ENCODE peak calls at places on chromosome 21, in seven cellular contexts. P, G, H, V, W, B and Z are unnamed samples.

GRCh38 chr21:42337830-42338729 is 12.7 kb downstream of the TFF2 start:
- DNase-seq in P (peak; percentile 98), G (peak; percentile 35), H (peak; percentile 70), W (peak; percentile 49), B (peak; percentile 65), V (no peak), Z (peak; percentile 88)

GRCh38 chr21:31225713-31226112 is 118.3 kb downstream of the TIAM1 start:
- DNase-seq in P (no peak), W (no peak), G (no peak), V (no peak), H (no peak), B (no peak), Z (no peak)

GRCh38 chr21:38806942-38807284 is 1.2 kb downstream of the ETS2 start:
- DNase-seq in B (no peak), G (peak; percentile 49), W (no peak), H (no peak), P (no peak), V (no peak), Z (no peak)

GRCh38 chr21:39728341-39728740 is 16.6 kb upstream of the IGSF5 start:
- DNase-seq in P (no peak), W (no peak), V (no peak), G (no peak), H (no peak), B (no peak), Z (no peak)

GRCh38 chr21:15466329-15466728 is 263.5 kb upstream of the USP25 start:
- DNase-seq in G (no peak), V (no peak), P (no peak), B (no peak), H (no peak), W (no peak), Z (no peak)

GRCh38 chr21:24045775-24046215 is 1561.5 kb downstream of the MRPL39 start:
- DNase-seq in V (no peak), W (peak; percentile 48), H (no peak), G (peak; percentile 99), P (peak; percentile 59), B (peak; percentile 11), Z (peak; percentile 10)

GRCh38 chr21:16838330-16838729 is 674.5 kb upstream of the CXADR start:
- DNase-seq in G (no peak), W (no peak), V (no peak), P (no peak), B (no peak), H (no peak), Z (no peak)

GRCh38 chr21:39000496-39000895 is 182.8 kb downstream of the PSMG1 start:
- DNase-seq in P (no peak), H (no peak), B (no peak), G (peak; percentile 46), V (no peak), W (no peak), Z (no peak)

GRCh38 chr21:37164742-37165141 is 91.7 kb downstream of the TTC3 start:
- DNase-seq in H (no peak), P (no peak), B (no peak), G (no peak), W (no peak), V (no peak), Z (no peak)

GRCh38 chr21:15894596-15894995 is 164.8 kb downstream of the USP25 start:
- DNase-seq in B (no peak), H (no peak), G (peak; percentile 38), V (no peak), W (no peak), P (no peak), Z (no peak)

GRCh38 chr21:37627074-37627473 is 260.5 kb downstream of the DYRK1A start:
- DNase-seq in W (no peak), P (no peak), H (no peak), G (no peak), B (no peak), V (no peak), Z (no peak)

GRCh38 chr21:15222711-15223110 is 157.9 kb upstream of the NRIP1 start:
- DNase-seq in V (peak; percentile 49), H (no peak), B (no peak), W (no peak), P (no peak), G (no peak), Z (no peak)

GRCh38 chr21:36654341-36654740 is 44.6 kb upstream of the SIM2 start:
- DNase-seq in V (no peak), B (no peak), G (no peak), W (no peak), H (no peak), P (no peak), Z (no peak)

GRCh38 chr21:42176864-42177263 is 42.1 kb upstream of the ABCG1 start:
- DNase-seq in G (no peak), P (no peak), B (no peak), V (no peak), H (no peak), W (no peak), Z (no peak)

GRCh38 chr21:25584833-25585232 is 22.4 kb downstream of the MRPL39 start:
- DNase-seq in W (no peak), V (no peak), B (no peak), G (no peak), H (no peak), P (no peak), Z (no peak)

GRCh38 chr21:25582888-25583287 is 24.4 kb downstream of the MRPL39 start:
- DNase-seq in H (no peak), W (no peak), B (no peak), G (no peak), P (no peak), V (no peak), Z (no peak)

GRCh38 chr21:25589905-25590304 is 17.4 kb downstream of the MRPL39 start:
- DNase-seq in G (no peak), W (no peak), V (no peak), P (no peak), B (no peak), H (no peak), Z (no peak)

GRCh38 chr21:25583370-25584133 is 23.7 kb downstream of the MRPL39 start:
- DNase-seq in P (no peak), G (no peak), H (no peak), B (no peak), W (no peak), V (no peak), Z (no peak)

DNA sequence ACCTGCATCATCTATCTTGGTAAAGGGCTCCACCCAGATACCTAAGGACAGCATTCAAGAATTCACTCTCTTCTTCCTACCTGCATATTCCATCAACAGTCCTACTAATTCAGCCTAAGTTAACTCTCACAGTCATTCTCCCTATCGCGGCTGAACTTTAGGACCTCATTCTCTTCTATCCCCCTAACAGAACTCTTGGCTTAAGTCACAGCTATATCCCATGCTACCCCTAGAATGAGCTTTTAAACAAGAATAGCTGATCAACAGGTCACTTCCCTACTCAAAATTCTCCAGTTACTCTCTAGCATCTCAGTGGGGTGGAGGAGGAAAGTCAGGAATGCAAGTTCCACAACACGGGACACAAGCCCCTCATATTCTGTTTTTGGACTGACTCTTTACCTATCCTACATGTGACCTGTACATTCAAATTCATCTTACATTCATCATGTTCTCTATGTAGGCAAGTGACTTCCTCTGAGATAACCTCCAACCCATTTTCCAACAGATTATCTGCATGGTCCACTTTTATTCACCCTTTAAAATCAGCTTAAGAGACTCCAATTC is 21.0 kb downstream of the MRPL39 start:
- DNase-seq in H (no peak), W (no peak), P (no peak), G (no peak), B (no peak), V (no peak), Z (no peak)
- TF ChIP-seq POLR2A in H (no peak), W (no peak), P (no peak), G (no peak), B (no peak), V (no peak), Z (no peak)

GRCh38 chr21:27535188-27535587 is 568.3 kb upstream of the ADAMTS5 start:
- DNase-seq in V (no peak), B (no peak), G (no peak), P (no peak), W (no peak), H (no peak), Z (no peak)

GRCh38 chr21:27528697-27529096 is 561.8 kb upstream of the ADAMTS5 start:
- DNase-seq in B (no peak), W (no peak), V (no peak), H (no peak), P (no peak), G (peak; percentile 61), Z (no peak)

GRCh38 chr21:27536319-27536718 is 569.4 kb upstream of the ADAMTS5 start:
- DNase-seq in H (no peak), W (no peak), V (no peak), P (no peak), B (no peak), G (peak; percentile 75), Z (no peak)

GRCh38 chr21:27532081-27532480 is 565.2 kb upstream of the ADAMTS5 start:
- DNase-seq in W (no peak), G (peak; percentile 63), B (peak; percentile 0), H (peak; percentile 41), P (no peak), V (no peak), Z (peak; percentile 40)

DNA sequence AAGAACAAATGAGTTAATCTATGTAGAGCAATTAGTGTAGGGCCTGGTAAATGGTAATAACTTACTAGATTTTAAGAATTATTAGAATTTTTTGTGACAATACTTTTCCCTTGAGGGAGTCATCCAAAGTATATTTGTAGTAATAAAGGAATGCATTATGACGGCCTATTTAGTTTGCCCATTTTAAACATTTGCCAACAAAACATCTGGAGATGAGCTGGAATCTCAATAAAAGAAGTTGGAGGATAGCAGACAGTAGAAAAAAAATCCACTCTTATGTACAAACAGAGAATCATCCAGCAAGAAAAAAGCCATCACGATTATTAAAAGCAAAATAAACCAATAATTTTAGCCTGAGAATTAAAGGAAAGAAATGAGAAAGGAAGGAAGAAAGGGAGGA is 567.3 kb upstream of the ADAMTS5 start:
- DNase-seq in V (no peak), B (no peak), G (no peak), W (no peak), H (no peak), P (no peak), Z (no peak)
- TF ChIP-seq POLR2A in V (no peak), B (no peak), G (no peak), W (no peak), H (no peak), P (no peak), Z (no peak)

GRCh38 chr21:45296638-45297037 is 8.9 kb upstream of the POFUT2 start:
- DNase-seq in W (peak; percentile 27), G (no peak), B (no peak), H (no peak), V (no peak), P (no peak), Z (peak; percentile 3)

GRCh38 chr21:45293214-45293725 is 5.6 kb upstream of the POFUT2 start:
- DNase-seq in B (no peak), P (no peak), W (peak; percentile 65), V (no peak), H (no peak), G (no peak), Z (no peak)

GRCh38 chr21:45295576-45296365 is 8.1 kb upstream of the POFUT2 start:
- DNase-seq in H (no peak), B (no peak), W (peak; percentile 49), V (no peak), G (peak; percentile 91), P (no peak), Z (peak; percentile 26)

GRCh38 chr21:45293726-45294401 is 6.2 kb upstream of the POFUT2 start:
- DNase-seq in V (no peak), P (peak; percentile 74), H (no peak), G (no peak), B (no peak), W (peak; percentile 71), Z (no peak)

GRCh38 chr21:45294509-45295291 is 7.0 kb upstream of the POFUT2 start:
- DNase-seq in B (no peak), W (peak; percentile 98), G (peak; percentile 100), H (no peak), P (peak; percentile 84), V (no peak), Z (peak; percentile 78)
- TF ChIP-seq POLR2A in B (no peak), W (peak; percentile 26), G (peak; percentile 30), H (no peak), P (peak; percentile 11), V (no peak), Z (peak; percentile 22)

GRCh38 chr21:43789276-43790052 is at the start of gene RRP1:
- DNase-seq in P (peak; percentile 86), G (peak; percentile 78), H (peak; percentile 74), V (peak; percentile 59), B (peak; percentile 82), W (peak; percentile 91), Z (peak; percentile 93)
- TF ChIP-seq POLR2A in P (no peak), G (peak; percentile 81), H (no peak), V (peak; percentile 94), B (peak; percentile 68), W (peak; percentile 73), Z (peak; percentile 78)